ENCODE peak calls at places on chromosome 20, in five cellular contexts. M is HEK293T, Y is AG08396, G is posterior cingulate gyrus, P is NCI-H2029. H is an unnamed sample.

GRCh38 chr20:61514805-61515505 is 262.9 kb downstream of the CDH4 start:
- DNase-seq in P (no peak), G (no peak), Y (no peak), M (no peak), H (no peak)

GRCh38 chr20:1844723-1845523 is 50.3 kb upstream of the SIRPA start:
- DNase-seq in P (no peak), Y (peak), M (no peak), G (no peak), H (peak)

GRCh38 chr20:10075606-10076005 is 40.8 kb downstream of the ANKEF1 start:
- DNase-seq in M (no peak), Y (no peak), P (no peak), G (no peak), H (no peak)

GRCh38 chr20:34364013-34364382 is 925 bp downstream of the ITCH start:
- DNase-seq in Y (peak), P (no peak), M (no peak), G (no peak), H (no peak)

GRCh38 chr20:15706719-15707118 is 866.5 kb downstream of the KIF16B start:
- DNase-seq in G (no peak), M (no peak), Y (no peak), P (no peak), H (no peak)

GRCh38 chr20:10551732-10552724 is 116.9 kb downstream of the SLX4IP start:
- DNase-seq in Y (no peak), P (no peak), M (no peak), G (no peak), H (peak)

GRCh38 chr20:20203784-20204183 is 151.5 kb downstream of the CFAP61 start:
- DNase-seq in P (no peak), Y (no peak), M (no peak), G (no peak), H (no peak)

GRCh38 chr20:49701313-49701731 is 12.4 kb downstream of the B4GALT5 start:
- DNase-seq in Y (no peak), P (peak), G (no peak), M (no peak), H (no peak)

GRCh38 chr20:5486377-5487054 is 169.8 kb upstream of the PROKR2 start:
- DNase-seq in Y (no peak), P (no peak), M (no peak), G (no peak), H (no peak)

GRCh38 chr20:35305682-35306556 is 13.7 kb upstream of the FAM83C start:
- DNase-seq in M (peak), P (no peak), G (no peak), Y (peak), H (peak)

GRCh38 chr20:12936020-12936419 is 72.8 kb upstream of the SPTLC3 start:
- DNase-seq in P (peak), G (no peak), M (no peak), Y (no peak), H (no peak)

GRCh38 chr20:11582073-11582472 is 335.6 kb upstream of the BTBD3 start:
- DNase-seq in P (no peak), G (no peak), M (no peak), Y (no peak), H (peak)